ENCODE peak calls at places on chromosomes 11 and 22, in seven cellular contexts. X is activated CD4-positive, CD25-positive, alpha-beta regulatory T cell treated with anti-CD3 and anti-CD28 coated beads, Interleukin-2, amount 50 U/mL, for 72 hours; C is natural killer cell treated with Interleukin-12 subunit alpha and Interleukin-12 subunit beta and Interleukin-15 and Interleukin-18, amount 100 ng/mL, for 72 hours; D is ureter; Y is fibroblast of lung; E is amniotic epithelial cell; O is sciatic nerve. M is an unnamed sample.
A peak's percentile ranks its signal among the peaks of the same experiment; 100 is the strongest.

GRCh38 chr11:76690736-76691135 is 20.2 kb upstream of the LRRC32 start:
- DNase-seq in X (no peak), C (no peak), D (no peak), Y (peak; percentile 75), E (peak; percentile 95), O (no peak), M (no peak)

GRCh38 chr22:42937164-42937854 is 77.6 kb downstream of the PACSIN2 start:
- DNase-seq in X (no peak), C (no peak), D (peak; percentile 74), Y (peak; percentile 72), E (peak; percentile 88), O (no peak), M (no peak)

GRCh38 chr22:35140879-35141745 is 75.2 kb downstream of the ISX start:
- DNase-seq in X (no peak), C (no peak), D (no peak), Y (no peak), E (no peak), O (no peak), M (no peak)

GRCh38 chr11:44633641-44634040 is 68.2 kb downstream of the CD82 start:
- DNase-seq in X (no peak), C (no peak), D (no peak), Y (no peak), E (no peak), O (peak; percentile 21), M (no peak)

GRCh38 chr11:129917231-129917630 is 21.9 kb upstream of the NFRKB start:
- DNase-seq in X (no peak), C (no peak), D (no peak), Y (no peak), E (no peak), O (no peak), M (no peak)

GRCh38 chr11:82858556-82859091 is 41.6 kb downstream of the PRCP start:
- DNase-seq in X (no peak), C (no peak), D (no peak), Y (peak; percentile 63), E (peak; percentile 51), O (no peak), M (no peak)

GRCh38 chr11:110128161-110128560 is 35.0 kb downstream of the ZC3H12C start:
- DNase-seq in X (no peak), C (no peak), D (no peak), Y (peak; percentile 50), E (no peak), O (no peak), M (no peak)

GRCh38 chr11:116955548-116955947 is 118.1 kb upstream of the APOA1 start:
- DNase-seq in X (no peak), C (no peak), D (no peak), Y (no peak), E (no peak), O (no peak), M (no peak)

GRCh38 chr22:30782613-30783012 is 87.9 kb downstream of the OSBP2 start:
- DNase-seq in X (no peak), C (no peak), D (no peak), Y (peak; percentile 36), E (no peak), O (no peak), M (no peak)

GRCh38 chr11:18618341-18619025 is 15.7 kb downstream of the SPTY2D1 start:
- DNase-seq in X (no peak), C (no peak), D (no peak), Y (peak; percentile 76), E (peak; percentile 54), O (no peak), M (no peak)

GRCh38 chr11:125123947-125124633 is 12.7 kb upstream of the TMEM218 start:
- DNase-seq in X (no peak), C (no peak), D (peak; percentile 71), Y (peak; percentile 60), E (peak; percentile 80), O (peak; percentile 64), M (no peak)

GRCh38 chr11:22508691-22509090 is 116.9 kb downstream of the FANCF start:
- DNase-seq in X (no peak), C (no peak), D (no peak), Y (no peak), E (no peak), O (no peak), M (no peak)

GRCh38 chr22:17162731-17163130 is 3.7 kb upstream of the HDHD5 start:
- DNase-seq in X (no peak), C (no peak), D (no peak), Y (no peak), E (no peak), O (no peak), M (no peak)

GRCh38 chr11:20276661-20277000 is 86.9 kb upstream of the HTATIP2 start:
- DNase-seq in X (no peak), C (no peak), D (no peak), Y (no peak), E (no peak), O (no peak), M (no peak)

M was measured in hypothalamus.